ENCODE peak calls at places on chromosome 11, in eight cellular contexts. R, Q, U, S, G, D, E and K are unnamed samples.

GRCh38 chr11:45648931-45649330 is 16.5 kb downstream of the CHST1 start:
- DNase-seq in G (no peak), R (peak), D (no peak), S (no peak), U (no peak), Q (no peak), E (no peak), K (no peak)

GRCh38 chr11:11937957-11938356 is 70.5 kb downstream of the DKK3 start:
- DNase-seq in S (no peak), U (no peak), E (no peak), D (no peak), G (no peak), R (no peak), Q (no peak), K (no peak)

GRCh38 chr11:65833297-65834030 is at the start of gene SNX32:
- DNase-seq in G (peak), R (peak), U (peak), D (peak), S (peak), Q (peak), E (peak), K (peak)

GRCh38 chr11:67614730-67615454 is 8.2 kb downstream of the NDUFV1 start:
- DNase-seq in G (no peak), E (no peak), R (peak), Q (no peak), S (no peak), D (no peak), U (no peak), K (no peak)

GRCh38 chr11:68677432-68677831 is 6.9 kb upstream of the GAL start:
- DNase-seq in E (no peak), D (no peak), Q (no peak), S (no peak), G (peak), R (peak), U (peak), K (no peak)

GRCh38 chr11:92045325-92045724 is 179.3 kb upstream of the FAT3 start:
- DNase-seq in U (no peak), G (no peak), R (no peak), S (no peak), Q (no peak), D (no peak), E (no peak), K (no peak)

GRCh38 chr11:84260862-84261261 is 974.7 kb upstream of the CCDC90B start:
- DNase-seq in Q (no peak), E (no peak), S (no peak), R (no peak), D (no peak), G (no peak), U (no peak), K (no peak)

GRCh38 chr11:123653997-123654565 is 343 bp downstream of the SCN3B start:
- DNase-seq in Q (peak), S (peak), D (peak), U (no peak), R (peak), G (no peak), E (peak), K (peak)

GRCh38 chr11:14386895-14387480 is 28.0 kb upstream of the RRAS2 start:
- DNase-seq in G (peak), S (no peak), D (peak), R (peak), U (peak), Q (no peak), E (no peak), K (no peak)

GRCh38 chr11:41456288-41456687 is 3.2 kb downstream of the LRRC4C start:
- DNase-seq in E (no peak), Q (no peak), U (no peak), G (no peak), S (no peak), R (no peak), D (no peak), K (no peak)

GRCh38 chr11:134613646-134614045 is 201.6 kb upstream of the B3GAT1 start:
- DNase-seq in Q (no peak), G (no peak), U (no peak), E (no peak), R (no peak), S (no peak), D (no peak), K (no peak)

GRCh38 chr11:12906501-12906900 is 102.6 kb upstream of the RASSF10 start:
- DNase-seq in Q (no peak), G (no peak), U (no peak), E (no peak), S (no peak), D (no peak), R (no peak), K (no peak)

GRCh38 chr11:46889689-46890475 is 28.5 kb downstream of the LRP4 start:
- DNase-seq in Q (no peak), E (peak), G (peak), S (peak), R (peak), U (peak), D (peak), K (peak)

GRCh38 chr11:95085117-95085825 is 4.4 kb upstream of the ENDOD1 start:
- DNase-seq in Q (no peak), D (no peak), S (no peak), R (no peak), U (no peak), G (no peak), E (no peak), K (no peak)

GRCh38 chr11:10605941-10606381 is 37.5 kb upstream of the LYVE1 start:
- DNase-seq in E (no peak), Q (peak), U (peak), D (no peak), S (no peak), G (no peak), R (no peak), K (peak)

GRCh38 chr11:495537-495931 is 11.5 kb downstream of the RNH1 start:
- DNase-seq in S (no peak), R (no peak), G (no peak), E (no peak), D (no peak), U (no peak), Q (no peak), K (no peak)

GRCh38 chr11:2377511-2378443 is 667 bp downstream of the CD81 start:
- DNase-seq in R (peak), U (no peak), E (peak), G (peak), D (peak), Q (peak), S (peak), K (peak)

GRCh38 chr11:1298695-1299492 is 10.5 kb downstream of the TOLLIP start:
- DNase-seq in U (peak), R (peak), E (peak), G (no peak), S (no peak), Q (peak), D (peak), K (no peak)

GRCh38 chr11:33195391-33196190 is 34.3 kb upstream of the CSTF3 start:
- DNase-seq in R (no peak), D (peak), G (no peak), E (no peak), Q (no peak), U (no peak), S (no peak), K (no peak)

GRCh38 chr11:127052420-127052819 is 51.9 kb upstream of the KIRREL3 start:
- DNase-seq in S (no peak), Q (no peak), E (no peak), G (no peak), U (no peak), D (no peak), R (no peak), K (no peak)

GRCh38 chr11:113389288-113389687 is 1.7 kb downstream of the ANKK1 start:
- DNase-seq in U (no peak), S (no peak), Q (no peak), G (no peak), D (no peak), R (no peak), E (no peak), K (no peak)

GRCh38 chr11:134678744-134679143 is 266.7 kb upstream of the B3GAT1 start:
- DNase-seq in S (no peak), U (no peak), R (no peak), G (no peak), E (no peak), D (no peak), Q (no peak), K (no peak)

GRCh38 chr11:36492724-36493304 is 17.3 kb downstream of the TRAF6 start:
- DNase-seq in E (no peak), U (no peak), S (no peak), G (peak), R (no peak), D (peak), Q (no peak), K (peak)

GRCh38 chr11:111526501-111526900 is 11.9 kb downstream of the HOATZ start:
- DNase-seq in R (no peak), Q (no peak), E (no peak), D (no peak), G (no peak), S (peak), U (peak), K (no peak)

GRCh38 chr11:77503006-77503405 is 29.1 kb upstream of the PAK1 start:
- DNase-seq in S (no peak), Q (no peak), R (no peak), E (no peak), D (no peak), G (peak), U (no peak), K (no peak)

GRCh38 chr11:44671234-44671633 is 55.5 kb upstream of the TSPAN18 start:
- DNase-seq in Q (no peak), D (no peak), S (no peak), G (no peak), E (no peak), R (no peak), U (no peak), K (no peak)

GRCh38 chr11:34899633-34900016 is 16.6 kb downstream of the APIP start:
- DNase-seq in U (no peak), R (no peak), G (no peak), E (no peak), Q (no peak), S (peak), D (no peak), K (no peak)

GRCh38 chr11:29343465-29344333 is 673.1 kb downstream of the KCNA4 start:
- DNase-seq in U (no peak), D (peak), S (peak), G (peak), E (no peak), Q (peak), R (peak), K (peak)

GRCh38 chr11:1825039-1825740 is 9.6 kb upstream of the SYT8 start:
- DNase-seq in U (no peak), G (peak), E (peak), R (no peak), S (peak), D (no peak), Q (peak), K (no peak)

GRCh38 chr11:42021919-42022318 is 562.5 kb upstream of the LRRC4C start:
- DNase-seq in S (no peak), D (no peak), Q (no peak), E (no peak), U (no peak), G (no peak), R (no peak), K (no peak)

GRCh38 chr11:110174645-110175310 is 81.6 kb downstream of the ZC3H12C start:
- DNase-seq in U (no peak), S (no peak), Q (no peak), D (no peak), R (no peak), E (no peak), G (no peak), K (no peak)

GRCh38 chr11:61912991-61913698 is 4.2 kb downstream of the RAB3IL1 start:
- DNase-seq in E (peak), U (no peak), G (no peak), S (no peak), Q (peak), D (no peak), R (peak), K (no peak)

GRCh38 chr11:93221539-93221938 is 23.7 kb upstream of the SLC36A4 start:
- DNase-seq in Q (no peak), E (no peak), U (no peak), G (no peak), R (no peak), D (peak), S (no peak), K (peak)